ENCODE peak calls at places on chromosomes 5 and 9, in ten cellular contexts. One of them, this sample, is unnamed.

GRCh38 chr5:122805481-122805880 is 30.6 kb downstream of the SNX2 start:
- DNase-seq in CD8-positive, alpha-beta memory T cell: no peak
- DNase-seq in AG04449: peak
- DNase-seq in neuronal stem cell: no peak
- DNase-seq in stomach: no peak
- DNase-seq in NB4: peak
- DNase-seq in IMR-90: peak
- DNase-seq in breast epithelium: no peak
- DNase-seq in cardiac fibroblast: peak
- DNase-seq in GM23248: peak
- DNase-seq in this sample: no peak

GRCh38 chr5:133820516-133820915 is 147.9 kb downstream of the C5orf15 start:
- DNase-seq in IMR-90: no peak
- DNase-seq in AG04449: no peak
- DNase-seq in neuronal stem cell: no peak
- DNase-seq in NB4: no peak
- DNase-seq in stomach: no peak
- DNase-seq in breast epithelium: no peak
- DNase-seq in GM23248: no peak
- DNase-seq in CD8-positive, alpha-beta memory T cell: no peak
- DNase-seq in cardiac fibroblast: peak
- DNase-seq in this sample: no peak

GRCh38 chr9:115122937-115123336 is 5.0 kb upstream of the TNC start:
- DNase-seq in stomach: no peak
- DNase-seq in AG04449: no peak
- DNase-seq in NB4: no peak
- DNase-seq in breast epithelium: no peak
- DNase-seq in CD8-positive, alpha-beta memory T cell: no peak
- DNase-seq in IMR-90: no peak
- DNase-seq in cardiac fibroblast: no peak
- DNase-seq in neuronal stem cell: no peak
- DNase-seq in GM23248: no peak
- DNase-seq in this sample: no peak

GRCh38 chr9:132472199-132472598 is 62.2 kb downstream of the CFAP77 start:
- DNase-seq in stomach: no peak
- DNase-seq in CD8-positive, alpha-beta memory T cell: no peak
- DNase-seq in breast epithelium: no peak
- DNase-seq in neuronal stem cell: no peak
- DNase-seq in cardiac fibroblast: no peak
- DNase-seq in IMR-90: no peak
- DNase-seq in GM23248: no peak
- DNase-seq in AG04449: no peak
- DNase-seq in NB4: no peak
- DNase-seq in this sample: no peak

GRCh38 chr5:130135506-130135905 is 231.2 kb downstream of the CHSY3 start:
- DNase-seq in cardiac fibroblast: peak
- DNase-seq in IMR-90: peak
- DNase-seq in stomach: no peak
- DNase-seq in CD8-positive, alpha-beta memory T cell: no peak
- DNase-seq in GM23248: peak
- DNase-seq in neuronal stem cell: no peak
- DNase-seq in AG04449: no peak
- DNase-seq in NB4: no peak
- DNase-seq in breast epithelium: no peak
- DNase-seq in this sample: no peak

GRCh38 chr9:124939944-124940343 is 939 bp downstream of the GOLGA1 start:
- DNase-seq in CD8-positive, alpha-beta memory T cell: no peak
- DNase-seq in AG04449: no peak
- DNase-seq in IMR-90: no peak
- DNase-seq in GM23248: no peak
- DNase-seq in NB4: no peak
- DNase-seq in neuronal stem cell: no peak
- DNase-seq in stomach: no peak
- DNase-seq in breast epithelium: no peak
- DNase-seq in cardiac fibroblast: no peak
- DNase-seq in this sample: no peak

GRCh38 chr9:10005206-10005605 is 607.6 kb downstream of the PTPRD start:
- DNase-seq in neuronal stem cell: no peak
- DNase-seq in IMR-90: no peak
- DNase-seq in breast epithelium: no peak
- DNase-seq in AG04449: no peak
- DNase-seq in GM23248: no peak
- DNase-seq in stomach: no peak
- DNase-seq in CD8-positive, alpha-beta memory T cell: no peak
- DNase-seq in NB4: no peak
- DNase-seq in cardiac fibroblast: peak
- DNase-seq in this sample: no peak

GRCh38 chr5:139141841-139142240 is 56.3 kb downstream of the SIL1 start:
- DNase-seq in stomach: peak
- DNase-seq in NB4: no peak
- DNase-seq in GM23248: peak
- DNase-seq in cardiac fibroblast: peak
- DNase-seq in CD8-positive, alpha-beta memory T cell: no peak
- DNase-seq in AG04449: no peak
- DNase-seq in breast epithelium: no peak
- DNase-seq in neuronal stem cell: no peak
- DNase-seq in IMR-90: peak
- DNase-seq in this sample: no peak

GRCh38 chr9:1235650-1236401 is 185.7 kb downstream of the DMRT2 start:
- DNase-seq in AG04449: no peak
- DNase-seq in IMR-90: no peak
- DNase-seq in breast epithelium: no peak
- DNase-seq in NB4: no peak
- DNase-seq in GM23248: no peak
- DNase-seq in cardiac fibroblast: no peak
- DNase-seq in stomach: no peak
- DNase-seq in CD8-positive, alpha-beta memory T cell: no peak
- DNase-seq in neuronal stem cell: no peak
- DNase-seq in this sample: no peak

GRCh38 chr9:69303331-69303730 is 21.7 kb upstream of the ENTREP1 start:
- DNase-seq in IMR-90: no peak
- DNase-seq in GM23248: no peak
- DNase-seq in breast epithelium: no peak
- DNase-seq in cardiac fibroblast: no peak
- DNase-seq in AG04449: no peak
- DNase-seq in stomach: no peak
- DNase-seq in CD8-positive, alpha-beta memory T cell: no peak
- DNase-seq in NB4: no peak
- DNase-seq in neuronal stem cell: no peak
- DNase-seq in this sample: no peak

GRCh38 chr5:77369566-77369965 is 122.5 kb downstream of the WDR41 start:
- DNase-seq in GM23248: no peak
- DNase-seq in stomach: no peak
- DNase-seq in CD8-positive, alpha-beta memory T cell: no peak
- DNase-seq in cardiac fibroblast: no peak
- DNase-seq in NB4: no peak
- DNase-seq in IMR-90: no peak
- DNase-seq in neuronal stem cell: no peak
- DNase-seq in AG04449: no peak
- DNase-seq in breast epithelium: no peak
- DNase-seq in this sample: no peak

GRCh38 chr5:77368367-77368766 is 123.7 kb downstream of the WDR41 start:
- DNase-seq in AG04449: no peak
- DNase-seq in NB4: no peak
- DNase-seq in stomach: no peak
- DNase-seq in CD8-positive, alpha-beta memory T cell: no peak
- DNase-seq in cardiac fibroblast: no peak
- DNase-seq in breast epithelium: no peak
- DNase-seq in GM23248: no peak
- DNase-seq in IMR-90: no peak
- DNase-seq in neuronal stem cell: no peak
- DNase-seq in this sample: no peak

GRCh38 chr5:77366717-77367500 is 125.2 kb downstream of the WDR41 start:
- DNase-seq in stomach: no peak
- DNase-seq in AG04449: no peak
- DNase-seq in GM23248: no peak
- DNase-seq in IMR-90: no peak
- DNase-seq in CD8-positive, alpha-beta memory T cell: no peak
- DNase-seq in breast epithelium: no peak
- DNase-seq in NB4: peak
- DNase-seq in neuronal stem cell: no peak
- DNase-seq in cardiac fibroblast: no peak
- DNase-seq in this sample: no peak

DNA sequence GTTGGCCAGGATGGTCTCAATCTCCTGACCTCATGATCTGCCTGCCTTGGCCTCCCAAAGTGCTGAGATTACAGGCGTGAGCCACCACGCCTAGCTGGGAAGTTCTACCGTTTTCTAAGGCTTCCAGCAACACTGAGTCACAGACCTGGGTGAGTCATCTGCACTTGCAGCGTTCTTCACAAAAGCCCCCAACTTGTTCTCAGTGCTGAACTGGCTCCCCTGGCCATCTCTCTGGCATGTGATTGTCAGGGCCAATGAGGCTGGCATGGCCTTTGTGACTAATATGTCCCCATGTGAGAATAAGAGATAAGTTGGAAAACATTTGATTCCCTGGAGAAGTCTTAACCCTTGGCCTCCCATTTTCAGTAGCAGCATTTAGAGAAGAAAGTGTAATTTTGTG is 124.4 kb downstream of the WDR41 start:
- DNase-seq in neuronal stem cell: no peak
- DNase-seq in breast epithelium: no peak
- DNase-seq in CD8-positive, alpha-beta memory T cell: no peak
- DNase-seq in IMR-90: peak
- DNase-seq in NB4: no peak
- DNase-seq in stomach: no peak
- DNase-seq in GM23248: peak
- DNase-seq in cardiac fibroblast: no peak
- DNase-seq in AG04449: no peak
- DNase-seq in this sample: no peak
- H3K4me3 ChIP-seq in neuronal stem cell: no peak
- H3K4me3 ChIP-seq in breast epithelium: no peak
- H3K4me3 ChIP-seq in CD8-positive, alpha-beta memory T cell: no peak
- H3K4me3 ChIP-seq in IMR-90: no peak
- H3K4me3 ChIP-seq in NB4: no peak
- H3K4me3 ChIP-seq in stomach: no peak
- H3K4me3 ChIP-seq in GM23248: no peak
- H3K4me3 ChIP-seq in cardiac fibroblast: no peak
- H3K4me3 ChIP-seq in AG04449: no peak
- H3K4me3 ChIP-seq in this sample: no peak

GRCh38 chr5:51378061-51378409 is 5.2 kb upstream of the ISL1 start:
- DNase-seq in stomach: no peak
- DNase-seq in breast epithelium: no peak
- DNase-seq in IMR-90: no peak
- DNase-seq in GM23248: no peak
- DNase-seq in NB4: no peak
- DNase-seq in cardiac fibroblast: no peak
- DNase-seq in AG04449: no peak
- DNase-seq in CD8-positive, alpha-beta memory T cell: no peak
- DNase-seq in neuronal stem cell: no peak
- DNase-seq in this sample: no peak
- H3K4me3 ChIP-seq in stomach: peak
- H3K4me3 ChIP-seq in breast epithelium: no peak
- H3K4me3 ChIP-seq in IMR-90: no peak
- H3K4me3 ChIP-seq in GM23248: no peak
- H3K4me3 ChIP-seq in NB4: no peak
- H3K4me3 ChIP-seq in cardiac fibroblast: no peak
- H3K4me3 ChIP-seq in AG04449: no peak
- H3K4me3 ChIP-seq in CD8-positive, alpha-beta memory T cell: no peak
- H3K4me3 ChIP-seq in neuronal stem cell: no peak
- H3K4me3 ChIP-seq in this sample: no peak

GRCh38 chr9:121736147-121736721 is 84.8 kb downstream of the DAB2IP start:
- DNase-seq in GM23248: peak
- DNase-seq in IMR-90: peak
- DNase-seq in NB4: no peak
- DNase-seq in AG04449: no peak
- DNase-seq in cardiac fibroblast: peak
- DNase-seq in breast epithelium: peak
- DNase-seq in stomach: peak
- DNase-seq in neuronal stem cell: peak
- DNase-seq in CD8-positive, alpha-beta memory T cell: no peak
- DNase-seq in this sample: no peak
- H3K4me3 ChIP-seq in GM23248: peak
- H3K4me3 ChIP-seq in IMR-90: peak
- H3K4me3 ChIP-seq in NB4: no peak
- H3K4me3 ChIP-seq in AG04449: peak
- H3K4me3 ChIP-seq in cardiac fibroblast: peak
- H3K4me3 ChIP-seq in breast epithelium: peak
- H3K4me3 ChIP-seq in stomach: peak
- H3K4me3 ChIP-seq in neuronal stem cell: peak
- H3K4me3 ChIP-seq in CD8-positive, alpha-beta memory T cell: no peak
- H3K4me3 ChIP-seq in this sample: no peak

GRCh38 chr9:94826644-94827410 is 100.3 kb downstream of the AOPEP start:
- DNase-seq in breast epithelium: no peak
- DNase-seq in neuronal stem cell: no peak
- DNase-seq in CD8-positive, alpha-beta memory T cell: no peak
- DNase-seq in cardiac fibroblast: no peak
- DNase-seq in GM23248: no peak
- DNase-seq in AG04449: no peak
- DNase-seq in stomach: no peak
- DNase-seq in NB4: no peak
- DNase-seq in IMR-90: no peak
- DNase-seq in this sample: no peak

GRCh38 chr9:94826044-94826443 is 99.5 kb downstream of the AOPEP start:
- DNase-seq in CD8-positive, alpha-beta memory T cell: no peak
- DNase-seq in IMR-90: no peak
- DNase-seq in stomach: no peak
- DNase-seq in neuronal stem cell: no peak
- DNase-seq in AG04449: no peak
- DNase-seq in GM23248: no peak
- DNase-seq in NB4: no peak
- DNase-seq in breast epithelium: no peak
- DNase-seq in cardiac fibroblast: no peak
- DNase-seq in this sample: no peak

GRCh38 chr9:94824401-94824800 is 97.9 kb downstream of the AOPEP start:
- DNase-seq in CD8-positive, alpha-beta memory T cell: no peak
- DNase-seq in IMR-90: no peak
- DNase-seq in NB4: no peak
- DNase-seq in stomach: no peak
- DNase-seq in AG04449: no peak
- DNase-seq in cardiac fibroblast: no peak
- DNase-seq in breast epithelium: no peak
- DNase-seq in neuronal stem cell: no peak
- DNase-seq in GM23248: no peak
- DNase-seq in this sample: no peak

GRCh38 chr9:94824913-94825619 is 98.6 kb downstream of the AOPEP start:
- DNase-seq in CD8-positive, alpha-beta memory T cell: no peak
- DNase-seq in neuronal stem cell: no peak
- DNase-seq in cardiac fibroblast: no peak
- DNase-seq in NB4: no peak
- DNase-seq in GM23248: no peak
- DNase-seq in AG04449: no peak
- DNase-seq in IMR-90: no peak
- DNase-seq in stomach: no peak
- DNase-seq in breast epithelium: no peak
- DNase-seq in this sample: no peak

DNA sequence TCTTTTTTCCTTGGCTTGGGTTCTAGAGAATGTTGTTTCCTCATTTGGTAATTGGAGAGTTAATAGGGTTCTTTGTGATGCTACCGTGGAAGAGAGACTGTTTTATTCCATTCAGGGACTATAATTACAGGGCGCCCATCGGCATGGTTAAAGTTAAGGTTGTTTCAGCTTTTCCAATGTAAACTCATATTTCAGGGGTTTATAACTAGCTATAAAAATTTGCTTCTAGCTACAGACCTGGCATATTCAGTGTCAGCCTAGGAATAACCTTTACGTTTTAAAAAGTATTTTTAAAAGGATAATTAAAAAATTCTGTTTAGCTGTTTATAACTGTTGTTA is 99.1 kb downstream of the AOPEP start:
- DNase-seq in CD8-positive, alpha-beta memory T cell: no peak
- DNase-seq in stomach: no peak
- DNase-seq in GM23248: no peak
- DNase-seq in NB4: no peak
- DNase-seq in neuronal stem cell: no peak
- DNase-seq in IMR-90: no peak
- DNase-seq in cardiac fibroblast: no peak
- DNase-seq in breast epithelium: no peak
- DNase-seq in AG04449: no peak
- DNase-seq in this sample: no peak
- H3K4me3 ChIP-seq in CD8-positive, alpha-beta memory T cell: no peak
- H3K4me3 ChIP-seq in stomach: no peak
- H3K4me3 ChIP-seq in GM23248: no peak
- H3K4me3 ChIP-seq in NB4: no peak
- H3K4me3 ChIP-seq in neuronal stem cell: no peak
- H3K4me3 ChIP-seq in IMR-90: no peak
- H3K4me3 ChIP-seq in cardiac fibroblast: no peak
- H3K4me3 ChIP-seq in breast epithelium: no peak
- H3K4me3 ChIP-seq in AG04449: no peak
- H3K4me3 ChIP-seq in this sample: no peak

This sample was measured in Jurkat, Clone E6-1.